ENCODE peak calls at places on chromosomes 13 and 19, in six cellular contexts. J is GM12892, H is H1, I is K562, M is GM12878, V is HepG2. N is an unnamed sample.

GRCh38 chr13:87975035-87975434 is 303.9 kb downstream of the SLITRK5 start:
- DNase-seq in J (no peak), H (no peak), I (no peak), M (no peak), V (no peak), N (no peak)

GRCh38 chr13:75492389-75492788 is 10.4 kb upstream of the TBC1D4 start:
- DNase-seq in J (no peak), H (no peak), I (no peak), M (no peak), V (no peak), N (no peak)

GRCh38 chr13:100330662-100331061 is 241.8 kb downstream of the PCCA start:
- DNase-seq in J (no peak), H (no peak), I (no peak), M (no peak), V (no peak), N (no peak)

GRCh38 chr13:99803141-99803540 is 168.4 kb downstream of the ZIC5 start:
- DNase-seq in J (no peak), H (peak; percentile 28), I (no peak), M (no peak), V (no peak), N (no peak)

GRCh38 chr13:97574926-97575325 is 141.0 kb downstream of the RAP2A start:
- DNase-seq in J (no peak), H (peak; percentile 48), I (peak; percentile 29), M (no peak), V (peak; percentile 38), N (no peak)

GRCh38 chr19:16888629-16889371 is at the start of gene F2RL3:
- DNase-seq in J (peak; percentile 62), H (no peak), I (peak; percentile 90), M (no peak), V (no peak), N (peak; percentile 64)

GRCh38 chr19:18847516-18848463 is 16.0 kb downstream of the UPF1 start:
- DNase-seq in J (no peak), H (no peak), I (no peak), M (no peak), V (no peak), N (no peak)

GRCh38 chr19:19134687-19135158 is 3.6 kb downstream of the TMEM161A start:
- DNase-seq in J (no peak), H (peak; percentile 89), I (peak; percentile 90), M (no peak), V (no peak), N (no peak)

GRCh38 chr19:343941-344624 is 513 bp downstream of the MIER2 start:
- DNase-seq in J (no peak), H (peak; percentile 59), I (peak; percentile 49), M (no peak), V (no peak), N (peak; percentile 43)

GRCh38 chr13:51233117-51233826 is 11.1 kb downstream of the FAM124A start:
- DNase-seq in J (no peak), H (no peak), I (no peak), M (no peak), V (no peak), N (no peak)

GRCh38 chr19:44968670-44969069 is 13.5 kb downstream of the CLPTM1 start:
- DNase-seq in J (no peak), H (no peak), I (no peak), M (no peak), V (no peak), N (no peak)

GRCh38 chr19:14139944-14140343 is 3.6 kb upstream of the ASF1B start:
- DNase-seq in J (no peak), H (no peak), I (peak; percentile 47), M (no peak), V (no peak), N (no peak)

GRCh38 chr19:8366121-8366581 is 2.2 kb downstream of the ANGPTL4 start:
- DNase-seq in J (no peak), H (no peak), I (no peak), M (no peak), V (no peak), N (no peak)

GRCh38 chr13:37476874-37477273 is 121.7 kb downstream of the POSTN start:
- DNase-seq in J (no peak), H (no peak), I (no peak), M (no peak), V (no peak), N (no peak)

GRCh38 chr19:12723643-12724426 is at the start of gene TNPO2:
- DNase-seq in J (peak; percentile 77), H (peak; percentile 89), I (peak; percentile 91), M (peak; percentile 40), V (peak; percentile 71), N (peak; percentile 69)

GRCh38 chr13:97256343-97256783 is 34.2 kb downstream of the MBNL2 start:
- DNase-seq in J (no peak), H (no peak), I (peak; percentile 75), M (no peak), V (peak; percentile 85), N (no peak)

GRCh38 chr13:33185853-33186252 is 99.7 kb downstream of the STARD13 start:
- DNase-seq in J (no peak), H (no peak), I (no peak), M (no peak), V (no peak), N (no peak)

GRCh38 chr13:97648171-97648880 is 214.4 kb downstream of the RAP2A start:
- DNase-seq in J (no peak), H (no peak), I (no peak), M (no peak), V (no peak), N (no peak)

GRCh38 chr19:8004723-8005513 is 523 bp downstream of the ELAVL1 start:
- DNase-seq in J (no peak), H (no peak), I (peak; percentile 38), M (no peak), V (no peak), N (no peak)

GRCh38 chr13:30125422-30126073 is 181.8 kb downstream of the KATNAL1 start:
- DNase-seq in J (no peak), H (no peak), I (no peak), M (no peak), V (peak; percentile 43), N (no peak)

GRCh38 chr13:30851697-30852096 is 54.4 kb upstream of the MEDAG start:
- DNase-seq in J (no peak), H (no peak), I (no peak), M (peak; percentile 33), V (no peak), N (peak; percentile 39)

GRCh38 chr13:28655566-28655965 is 3.4 kb upstream of the POMP start:
- DNase-seq in J (no peak), H (no peak), I (no peak), M (no peak), V (no peak), N (no peak)

GRCh38 chr13:21310220-21310619 is 133.8 kb downstream of the MRPL57 start:
- DNase-seq in J (no peak), H (no peak), I (no peak), M (no peak), V (no peak), N (no peak)
- TF ChIP-seq POLR2AphosphoS5 in J (no peak), H (no peak), I (no peak), M (no peak), V (no peak), N (no peak)

DNA sequence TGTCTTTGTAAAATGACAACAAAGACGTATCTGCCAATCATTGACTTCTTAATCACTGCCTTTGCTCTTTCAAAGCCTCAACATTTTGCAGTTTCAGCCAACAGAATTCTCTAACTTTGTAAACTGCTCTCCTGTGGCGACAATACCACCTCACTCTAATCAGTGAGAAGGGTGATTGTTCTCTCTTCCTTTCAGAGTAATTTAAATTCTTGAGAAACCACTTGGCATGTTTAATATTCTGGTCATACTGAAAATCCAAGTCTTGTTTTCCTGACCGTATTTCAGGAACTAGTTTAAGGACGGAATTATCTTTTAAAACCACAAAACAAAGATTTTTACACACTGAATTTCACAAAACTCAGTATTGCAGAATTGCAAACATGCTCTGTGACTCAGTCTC is 5.2 kb upstream of the CDC16 start:
- DNase-seq in J (no peak), H (no peak), I (no peak), M (no peak), V (no peak), N (no peak)
- TF ChIP-seq POLR2A in J (no peak), H (no peak), I (no peak), M (no peak), V (no peak), N (no peak)

GRCh38 chr19:40801449-40802299 is 2.7 kb downstream of the EGLN2 start:
- DNase-seq in J (no peak), H (no peak), I (peak; percentile 48), M (no peak), V (no peak), N (no peak)
- TF ChIP-seq TAF1 in J (no peak), H (no peak), I (no peak), M (no peak), V (no peak), N (no peak)

GRCh38 chr13:42722883-42723539 is 58.4 kb upstream of the FAM216B start:
- DNase-seq in J (no peak), H (no peak), I (no peak), M (no peak), V (no peak), N (no peak)

GRCh38 chr13:42720858-42721219 is 60.5 kb upstream of the FAM216B start:
- DNase-seq in J (no peak), H (no peak), I (no peak), M (no peak), V (no peak), N (no peak)

GRCh38 chr13:42715909-42716308 is 65.5 kb upstream of the FAM216B start:
- DNase-seq in J (no peak), H (no peak), I (no peak), M (no peak), V (no peak), N (no peak)

DNA sequence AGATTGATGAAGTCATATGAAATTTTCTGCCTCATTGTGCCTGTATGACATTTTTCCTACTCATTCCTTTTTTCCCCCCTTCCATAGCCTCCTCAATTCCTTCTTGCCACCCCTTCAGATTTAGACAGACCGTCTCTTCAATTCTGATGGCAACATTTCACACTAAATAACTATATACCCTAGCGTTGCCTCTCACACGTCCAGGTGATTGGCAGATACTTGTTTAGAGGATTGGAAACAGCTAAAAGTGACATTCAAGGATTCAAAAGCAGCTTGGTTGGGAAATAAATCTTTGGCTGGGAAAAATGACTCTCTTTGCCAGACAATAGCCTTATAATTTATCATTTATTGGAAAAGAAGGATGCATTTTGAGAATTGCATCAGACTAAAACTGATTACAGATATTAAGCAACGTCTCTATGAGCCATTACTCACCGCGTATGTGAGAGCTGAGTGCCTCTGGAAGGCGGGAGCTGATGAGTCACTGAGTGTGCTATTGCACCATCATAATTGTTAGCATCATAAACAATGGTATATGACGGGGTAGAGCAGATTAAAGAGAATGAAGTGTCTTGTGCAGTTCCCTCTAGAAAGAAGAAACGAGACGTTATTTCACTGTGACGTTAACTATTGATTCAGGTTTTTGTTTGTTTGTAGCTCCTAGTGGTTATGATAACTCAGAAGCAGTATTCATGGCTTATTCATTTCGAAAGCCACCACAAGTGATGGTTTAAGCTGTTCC is 61.1 kb upstream of the FAM216B start:
- DNase-seq in J (no peak), H (no peak), I (peak; percentile 12), M (peak; percentile 13), V (peak; percentile 7), N (no peak)
- TF ChIP-seq POLR2AphosphoS5 in J (no peak), H (no peak), I (no peak), M (no peak), V (no peak), N (no peak)

N was measured in GM12891.